ENCODE peak calls at places on chromosomes 2 and 18, in four cellular contexts. U, A, B and D are unnamed samples.

GRCh38 chr2:10057231-10058107 is 14.1 kb downstream of the KLF11 start:
- DNase-seq in A (peak; percentile 91), U (no peak), B (peak; percentile 51), D (peak; percentile 58)

GRCh38 chr2:140276661-140277060 is 1496.5 kb upstream of the NXPH2 start:
- DNase-seq in B (no peak), A (no peak), U (no peak), D (no peak)

GRCh38 chr2:214135966-214136365 is 274.9 kb upstream of the VWC2L start:
- DNase-seq in A (no peak), B (no peak), U (no peak), D (no peak)

GRCh38 chr2:154402138-154402714 is 296.3 kb upstream of the KCNJ3 start:
- DNase-seq in B (peak; percentile 53), U (peak; percentile 8), A (no peak), D (peak; percentile 16)

GRCh38 chr18:12086249-12086648 is 7.4 kb upstream of the ANKRD62 start:
- DNase-seq in A (no peak), U (no peak), B (no peak), D (no peak)

GRCh38 chr18:78827141-78827540 is 152.5 kb upstream of the SALL3 start:
- DNase-seq in B (no peak), U (no peak), A (no peak), D (no peak)

GRCh38 chr2:61726456-61727209 is 127.2 kb downstream of the FAM161A start:
- DNase-seq in B (no peak), A (no peak), U (no peak), D (no peak)

GRCh38 chr2:206260427-206261012 is 13.9 kb upstream of the ZDBF2 start:
- DNase-seq in A (peak; percentile 9), B (peak; percentile 23), U (peak; percentile 37), D (peak; percentile 48)

GRCh38 chr2:84879595-84880394 is 1.1 kb downstream of the TRABD2A start:
- DNase-seq in B (no peak), U (no peak), A (no peak), D (no peak)

GRCh38 chr2:27400348-27401135 is 8.8 kb downstream of the PPM1G start:
- DNase-seq in A (no peak), B (no peak), U (no peak), D (no peak)

GRCh38 chr18:48831113-48831759 is 119.5 kb downstream of the SMAD7 start:
- DNase-seq in A (no peak), U (no peak), B (no peak), D (no peak)

GRCh38 chr2:235864311-235864710 is 303.9 kb downstream of the GBX2 start:
- DNase-seq in B (no peak), U (no peak), A (no peak), D (no peak)

GRCh38 chr2:96427917-96428316 is 77.2 kb downstream of the NEURL3 start:
- DNase-seq in B (peak; percentile 72), A (no peak), U (peak; percentile 57), D (no peak)

GRCh38 chr18:55997156-55997561 is 409.2 kb upstream of the TCF4 start:
- DNase-seq in B (no peak), U (no peak), A (no peak), D (no peak)

GRCh38 chr2:186546842-186547241 is 43.0 kb upstream of the ITGAV start:
- DNase-seq in A (no peak), U (no peak), B (no peak), D (no peak)

GRCh38 chr2:196208915-196209314 is 37.5 kb upstream of the STK17B start:
- DNase-seq in U (no peak), B (no peak), A (no peak), D (no peak)

GRCh38 chr18:24014062-24014985 is at the start of gene TTC39C:
- DNase-seq in A (peak; percentile 69), B (no peak), U (peak; percentile 40), D (peak; percentile 91)

GRCh38 chr2:97935719-97936161 is 60.0 kb downstream of the TMEM131 start:
- DNase-seq in U (no peak), B (peak; percentile 42), A (no peak), D (peak; percentile 21)

GRCh38 chr2:216560695-216561370 is 62.2 kb downstream of the RPL37A start:
- DNase-seq in A (no peak), U (no peak), B (no peak), D (no peak)

GRCh38 chr18:22332590-22332989 is 85.1 kb downstream of the CTAGE1 start:
- DNase-seq in A (peak; percentile 55), B (peak; percentile 5), U (peak; percentile 12), D (no peak)

GRCh38 chr2:46943881-46944798 is 28.5 kb upstream of the MCFD2 start:
- DNase-seq in B (no peak), U (no peak), A (no peak), D (no peak)

GRCh38 chr2:226915846-226916360 is 80.0 kb downstream of the RHBDD1 start:
- DNase-seq in B (no peak), U (no peak), A (no peak), D (no peak)

GRCh38 chr2:27809761-27810241 is 38.3 kb downstream of the MRPL33 start:
- DNase-seq in A (no peak), B (no peak), U (peak; percentile 32), D (no peak)

GRCh38 chr18:46174317-46175039 is 70.3 kb downstream of the HAUS1 start:
- DNase-seq in U (no peak), A (no peak), B (no peak), D (peak; percentile 70)

GRCh38 chr18:54263904-54264336 is 5.4 kb upstream of the POLI start:
- DNase-seq in B (peak; percentile 29), A (no peak), U (no peak), D (no peak)

GRCh38 chr18:13809521-13810252 is 14.3 kb upstream of the MC5R start:
- DNase-seq in U (no peak), B (no peak), A (no peak), D (no peak)

GRCh38 chr2:9004338-9005204 is 1.1 kb upstream of the MBOAT2 start:
- DNase-seq in B (no peak), U (peak; percentile 30), A (peak; percentile 39), D (no peak)

GRCh38 chr2:206217743-206218520 is 56.5 kb upstream of the ZDBF2 start:
- DNase-seq in A (no peak), B (no peak), U (no peak), D (peak; percentile 31)

GRCh38 chr2:224594840-224595239 is 9.7 kb upstream of the CUL3 start:
- DNase-seq in A (no peak), B (no peak), U (no peak), D (no peak)

GRCh38 chr18:55839350-55839749 is 251.4 kb upstream of the TCF4 start:
- DNase-seq in A (no peak), B (no peak), U (no peak), D (no peak)

GRCh38 chr18:28189400-28190239 is 12.7 kb upstream of the CDH2 start:
- DNase-seq in B (peak; percentile 54), A (peak; percentile 38), U (no peak), D (peak; percentile 25)
- TF ChIP-seq USF2 in B (no peak), A (no peak), U (no peak), D (no peak)

GRCh38 chr18:27250471-27250870 is 65.4 kb upstream of the CHST9 start:
- DNase-seq in B (no peak), U (no peak), A (no peak), D (no peak)
- TF ChIP-seq EP300 in B (no peak), U (no peak), A (no peak), D (no peak)

GRCh38 chr2:200362202-200362917 is 55.9 kb downstream of the SPATS2L start:
- DNase-seq in B (no peak), U (no peak), A (no peak), D (no peak)

GRCh38 chr2:200357845-200358244 is 51.4 kb downstream of the SPATS2L start:
- DNase-seq in A (no peak), U (no peak), B (no peak), D (no peak)

GRCh38 chr2:200356794-200357472 is 50.4 kb downstream of the SPATS2L start:
- DNase-seq in U (no peak), B (no peak), A (no peak), D (no peak)

GRCh38 chr2:200360364-200360763 is 53.9 kb downstream of the SPATS2L start:
- DNase-seq in B (no peak), A (no peak), U (no peak), D (no peak)

DNA sequence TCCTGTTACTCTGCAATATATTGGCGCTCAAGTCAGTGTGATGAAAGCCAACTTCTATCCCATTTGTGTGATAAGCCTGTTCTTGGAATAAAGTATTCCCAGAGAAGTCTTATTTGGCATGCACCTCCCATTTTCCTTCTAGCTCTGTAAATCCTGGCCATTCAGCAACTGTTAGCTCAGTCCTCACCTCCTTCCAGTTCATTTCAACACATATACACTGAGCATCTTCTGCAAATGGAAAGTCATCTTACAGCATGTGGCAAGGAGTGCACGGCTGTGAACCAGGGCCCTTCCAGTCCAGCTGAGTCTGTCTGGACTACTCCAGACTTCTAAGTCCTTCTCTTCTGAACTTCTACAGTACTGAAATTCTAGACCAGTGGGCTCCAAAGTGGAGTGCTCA is 53.1 kb downstream of the SPATS2L start:
- DNase-seq in B (no peak), U (no peak), A (no peak), D (no peak)
- TF ChIP-seq USF2 in B (no peak), U (no peak), A (no peak), D (no peak)

DNA sequence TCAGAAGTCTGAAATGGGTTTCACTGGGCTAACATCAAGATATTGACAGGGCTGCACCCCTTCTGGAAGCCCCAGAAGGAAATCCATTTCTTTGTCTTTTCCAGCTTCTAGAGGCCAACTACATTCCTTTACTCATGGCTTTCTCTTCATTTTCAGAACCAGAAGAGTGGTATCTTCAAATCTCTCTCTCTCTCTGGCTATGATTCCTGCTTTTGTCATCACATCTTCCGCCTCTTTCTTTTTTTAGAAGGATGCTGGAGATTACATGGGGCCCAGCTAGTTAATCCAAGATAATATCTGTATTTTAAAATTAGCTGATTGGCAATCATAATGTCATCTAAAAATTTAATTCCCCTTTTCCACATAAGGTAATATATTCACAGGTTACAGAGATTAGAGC is 23.8 kb downstream of the COL5A2 start:
- DNase-seq in B (no peak), U (no peak), A (no peak), D (no peak)
- TF ChIP-seq EP300 in B (no peak), U (no peak), A (no peak), D (no peak)

GRCh38 chr2:181678033-181678586 is 2.2 kb downstream of the NEUROD1 start:
- DNase-seq in U (no peak), B (peak; percentile 45), A (peak; percentile 41), D (no peak)
- TF ChIP-seq USF2 in U (no peak), B (no peak), A (peak; percentile 6), D (no peak)

DNA sequence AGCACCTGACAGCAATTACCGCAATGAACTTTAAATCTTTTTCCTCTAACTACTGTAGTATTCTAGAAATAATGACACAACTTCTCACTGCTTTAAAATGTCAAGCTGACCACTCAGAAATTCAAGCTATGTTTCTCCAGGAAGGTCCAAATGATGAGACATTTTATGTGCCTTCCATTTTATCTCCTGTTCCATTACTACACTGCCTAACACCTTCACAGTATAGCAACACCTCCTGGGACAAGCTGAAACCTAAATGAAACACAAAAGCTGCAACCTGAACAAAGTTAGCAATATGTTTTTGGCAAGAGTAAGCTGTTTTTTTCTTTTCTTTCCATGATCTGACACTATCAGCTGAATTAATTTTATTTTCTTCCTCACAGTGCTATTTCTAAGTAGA is 81.9 kb downstream of the IKZF2 start:
- DNase-seq in B (no peak), U (no peak), A (no peak), D (no peak)
- TF ChIP-seq EP300 in B (no peak), U (no peak), A (no peak), D (no peak)

DNA sequence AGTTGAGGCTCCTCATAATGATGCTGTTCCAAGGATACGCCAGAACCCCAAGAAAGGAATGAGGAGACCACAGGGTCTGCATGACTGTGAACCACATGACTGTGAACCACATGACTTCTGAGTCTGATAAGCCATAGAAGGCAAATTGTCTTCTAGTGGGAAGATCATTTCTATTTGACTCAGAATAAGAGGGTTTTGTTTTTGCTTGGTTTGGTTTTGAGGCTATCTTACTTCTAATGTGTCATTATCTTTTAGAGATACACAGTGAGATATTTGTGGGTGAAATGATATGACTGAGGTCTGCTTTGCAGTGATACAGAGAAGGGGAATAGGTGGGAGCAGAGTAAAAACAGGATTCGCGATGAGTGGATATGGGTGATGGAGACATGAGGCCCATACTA is 28.9 kb upstream of the BCL2L11 start:
- DNase-seq in U (no peak), B (no peak), A (no peak), D (no peak)
- TF ChIP-seq USF2 in U (no peak), B (no peak), A (peak; percentile 20), D (no peak)